ENCODE peak calls at places on chromosome 2, in nine cellular contexts. C, D, F, J, B, S, Y, N and T are unnamed samples.

GRCh38 chr2:105545731-105546622 is 147.1 kb upstream of the FHL2 start:
- DNase-seq in N (peak), D (peak), F (peak), Y (peak), B (peak), J (peak), S (peak), C (no peak), T (no peak)

GRCh38 chr2:24508878-24509277 is 17.8 kb downstream of the NCOA1 start:
- DNase-seq in B (no peak), C (no peak), N (no peak), D (no peak), Y (no peak), S (peak), F (peak), J (no peak), T (no peak)

GRCh38 chr2:240503375-240503774 is 54.4 kb downstream of the ANKMY1 start:
- DNase-seq in N (no peak), J (no peak), Y (no peak), B (peak), D (no peak), S (no peak), F (no peak), C (no peak), T (no peak)

GRCh38 chr2:55014962-55015939 is 35.0 kb downstream of the RTN4 start:
- DNase-seq in B (no peak), F (peak), C (peak), D (peak), J (peak), N (peak), S (peak), Y (peak), T (no peak)

GRCh38 chr2:40436093-40436475 is 15.8 kb downstream of the SLC8A1 start:
- DNase-seq in C (no peak), B (no peak), D (no peak), S (no peak), F (no peak), Y (no peak), J (no peak), N (no peak), T (no peak)

GRCh38 chr2:215461836-215462532 is 26.1 kb upstream of the FN1 start:
- DNase-seq in C (no peak), Y (no peak), F (peak), B (no peak), D (peak), N (no peak), J (no peak), S (peak), T (no peak)

GRCh38 chr2:176461686-176462376 is 192.6 kb downstream of the MTX2 start:
- DNase-seq in N (no peak), Y (no peak), B (no peak), C (no peak), F (peak), J (no peak), D (no peak), S (peak), T (no peak)

GRCh38 chr2:197828464-197829135 is 24.2 kb downstream of the PLCL1 start:
- DNase-seq in C (peak), D (peak), Y (no peak), J (no peak), N (no peak), F (peak), S (peak), B (no peak), T (no peak)

GRCh38 chr2:105410554-105410953 is 11.7 kb upstream of the FHL2 start:
- DNase-seq in Y (no peak), N (no peak), S (peak), F (peak), C (no peak), J (no peak), B (peak), D (no peak), T (no peak)

DNA sequence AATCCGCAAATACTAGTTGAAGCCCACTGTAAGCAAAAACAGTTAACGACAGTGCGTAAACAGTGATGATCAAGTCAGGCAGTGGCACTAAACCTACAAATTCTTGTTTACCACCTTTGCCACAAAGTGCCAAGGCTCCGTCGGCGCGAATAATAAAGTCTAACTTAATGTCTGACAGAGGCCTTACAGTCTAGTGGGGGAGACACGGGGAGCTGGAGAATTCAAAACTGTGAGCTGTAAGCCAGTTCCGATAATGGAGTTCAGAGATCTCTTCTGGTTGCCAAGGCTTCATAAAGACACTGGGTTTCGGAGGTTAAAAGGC is 284 bp upstream of the EXOC6B start:
- DNase-seq in B (no peak), J (no peak), N (no peak), F (no peak), C (no peak), Y (no peak), S (no peak), D (no peak), T (no peak)
- TF ChIP-seq CTCF in B (no peak), J (no peak), N (no peak), F (no peak), C (no peak), Y (no peak), S (no peak), D (no peak), T (no peak)

DNA sequence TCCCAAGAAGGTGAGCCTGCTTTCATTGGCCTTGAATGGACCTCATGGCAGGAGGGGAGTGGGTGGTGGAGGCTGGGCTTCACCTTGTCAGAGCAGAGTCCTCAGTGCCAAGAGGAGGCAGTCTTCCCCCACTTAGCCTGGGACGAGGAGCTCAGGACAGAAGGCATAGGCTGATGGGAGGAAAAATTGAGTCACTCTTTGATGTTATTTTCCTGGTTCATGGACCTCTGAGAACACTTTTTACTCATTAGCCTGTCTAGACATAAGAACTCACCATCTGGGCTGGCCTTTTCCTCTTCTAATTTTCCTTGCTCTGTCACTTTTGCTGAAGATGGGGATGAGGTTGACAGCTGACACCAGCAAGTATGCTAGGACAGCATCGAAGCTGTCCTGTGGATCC is 225.7 kb upstream of the TNP1 start:
- DNase-seq in F (no peak), N (no peak), D (no peak), Y (no peak), S (no peak), J (no peak), B (no peak), C (no peak), T (no peak)
- TF ChIP-seq CTCF in F (no peak), N (no peak), D (no peak), Y (no peak), S (no peak), J (no peak), B (no peak), C (peak), T (no peak)

DNA sequence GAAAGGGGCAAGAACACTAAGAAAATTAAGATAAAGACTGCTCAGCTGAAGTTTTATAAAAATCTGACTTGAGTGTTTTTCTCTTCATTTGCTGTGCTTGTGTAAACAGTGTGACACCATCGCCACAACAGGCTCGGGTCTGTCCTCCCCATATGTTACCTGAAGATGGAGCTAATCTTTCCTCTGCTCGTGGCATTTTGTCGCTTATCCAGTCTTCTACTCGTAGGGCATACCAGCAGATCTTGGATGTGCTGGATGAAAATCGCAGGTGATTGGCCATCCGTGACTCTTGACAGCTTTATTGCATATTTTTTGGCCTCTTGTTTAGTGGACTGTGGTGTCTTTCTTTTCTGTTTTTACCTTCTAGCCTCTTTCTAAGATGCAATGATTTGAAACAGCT is 22.1 kb downstream of the MFF start:
- DNase-seq in Y (no peak), F (no peak), J (no peak), D (no peak), B (no peak), S (no peak), C (no peak), N (no peak), T (no peak)
- TF ChIP-seq CTCF in Y (no peak), F (no peak), J (no peak), D (no peak), B (no peak), S (no peak), C (no peak), N (no peak), T (no peak)

GRCh38 chr2:37091873-37092272 is 7.6 kb downstream of the GPATCH11 start:
- DNase-seq in N (no peak), B (no peak), D (no peak), C (no peak), S (no peak), Y (no peak), J (no peak), F (no peak), T (peak)
- TF ChIP-seq CTCF in N (no peak), B (no peak), D (no peak), C (no peak), S (no peak), Y (no peak), J (no peak), F (no peak), T (no peak)

DNA sequence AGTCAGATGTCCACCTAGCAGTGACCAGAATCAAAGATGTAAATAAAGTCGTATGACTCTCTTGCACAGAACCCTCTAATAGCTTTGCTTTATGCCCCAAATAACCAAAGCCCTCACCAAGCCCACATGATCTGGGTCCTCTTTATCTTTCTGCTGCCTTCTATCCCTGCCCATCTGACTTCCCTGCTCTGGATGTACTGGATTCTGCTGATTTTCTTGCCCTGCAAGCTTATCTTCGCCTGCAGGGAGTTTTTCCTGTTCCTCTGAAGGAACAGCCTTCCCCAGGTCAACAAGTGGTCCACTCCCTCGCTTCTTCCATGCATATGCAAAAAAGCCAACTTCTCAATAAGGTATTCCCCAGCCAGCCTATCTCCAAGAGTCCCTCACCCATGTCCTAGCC is 18.7 kb downstream of the IL36B start:
- DNase-seq in J (no peak), S (no peak), C (no peak), Y (no peak), N (no peak), F (no peak), B (no peak), D (no peak), T (no peak)
- TF ChIP-seq CTCF in J (no peak), S (no peak), C (no peak), Y (no peak), N (no peak), F (no peak), B (no peak), D (no peak), T (no peak)

GRCh38 chr2:157593411-157593810 is 35.3 kb downstream of the ACVR1C start:
- DNase-seq in D (no peak), J (no peak), B (no peak), S (no peak), C (no peak), N (no peak), Y (no peak), F (no peak), T (no peak)

GRCh38 chr2:157596992-157597681 is 31.5 kb downstream of the ACVR1C start:
- DNase-seq in D (peak), Y (peak), F (peak), J (no peak), C (no peak), N (no peak), B (no peak), S (peak), T (peak)

GRCh38 chr2:157592374-157592773 is 36.3 kb downstream of the ACVR1C start:
- DNase-seq in B (no peak), F (no peak), J (no peak), C (no peak), S (no peak), D (no peak), N (no peak), Y (no peak), T (no peak)

GRCh38 chr2:157587576-157587975 is 41.1 kb downstream of the ACVR1C start:
- DNase-seq in J (no peak), F (no peak), C (no peak), Y (no peak), N (no peak), D (no peak), S (no peak), B (no peak), T (no peak)

GRCh38 chr2:157592983-157593382 is 35.7 kb downstream of the ACVR1C start:
- DNase-seq in D (peak), J (peak), Y (no peak), S (peak), F (peak), B (no peak), N (no peak), C (peak), T (no peak)
- TF ChIP-seq CTCF in D (peak), J (no peak), Y (peak), S (peak), F (peak), B (no peak), N (no peak), C (peak), T (no peak)

GRCh38 chr2:16617282-16618266 is 48.1 kb downstream of the CYRIA start:
- DNase-seq in N (no peak), D (peak), B (no peak), S (peak), Y (peak), F (peak), J (no peak), C (no peak), T (no peak)

GRCh38 chr2:16615246-16615645 is 50.4 kb downstream of the CYRIA start:
- DNase-seq in B (no peak), J (no peak), F (no peak), D (no peak), C (no peak), S (no peak), N (no peak), Y (no peak), T (no peak)

GRCh38 chr2:16613475-16613874 is 52.2 kb downstream of the CYRIA start:
- DNase-seq in S (peak), J (peak), Y (no peak), B (no peak), D (peak), N (no peak), C (no peak), F (peak), T (no peak)

GRCh38 chr2:16614314-16614860 is 51.2 kb downstream of the CYRIA start:
- DNase-seq in F (no peak), S (peak), J (no peak), N (no peak), C (no peak), Y (no peak), D (peak), B (no peak), T (no peak)

GRCh38 chr2:16615687-16616615 is 49.7 kb downstream of the CYRIA start:
- DNase-seq in D (no peak), B (no peak), J (no peak), Y (no peak), C (no peak), F (no peak), N (no peak), S (no peak), T (no peak)
- TF ChIP-seq CTCF in D (no peak), B (no peak), J (no peak), Y (no peak), C (no peak), F (no peak), N (no peak), S (no peak), T (peak)

GRCh38 chr2:36318547-36318946 is 37.0 kb upstream of the CRIM1 start:
- DNase-seq in C (no peak), D (no peak), F (peak), J (peak), S (peak), Y (no peak), N (no peak), B (no peak), T (no peak)
- TF ChIP-seq CTCF in C (peak), D (peak), F (peak), J (peak), S (no peak), Y (no peak), N (no peak), B (no peak), T (no peak)

GRCh38 chr2:72116081-72116533 is 31.6 kb downstream of the CYP26B1 start:
- DNase-seq in C (no peak), S (peak), F (no peak), D (no peak), N (no peak), B (no peak), Y (peak), J (no peak), T (no peak)
- TF ChIP-seq CTCF in C (peak), S (peak), F (peak), D (peak), N (no peak), B (no peak), Y (peak), J (peak), T (peak)

GRCh38 chr2:128416366-128416765 is 97.7 kb upstream of the HS6ST1 start:
- DNase-seq in Y (no peak), D (no peak), C (no peak), J (no peak), B (no peak), F (no peak), N (peak), S (no peak), T (no peak)
- TF ChIP-seq CTCF in Y (no peak), D (no peak), C (no peak), J (no peak), B (no peak), F (no peak), N (no peak), S (no peak), T (no peak)